ENCODE peak calls at places on chromosomes 5 and 9, in eight cellular contexts. R is PC-3, D is OCI-LY7, O is MM.1S, N is neural progenitor cell, A is HCT116, G is GM23248, Z is hepatocyte. J is an unnamed sample.

GRCh38 chr5:142839711-142840441 is 69.7 kb downstream of the ARHGAP26 start:
- DNase-seq in R (peak), D (no peak), O (no peak), N (no peak), A (no peak), G (peak), Z (no peak), J (no peak)

GRCh38 chr9:99050292-99050911 is 54.5 kb upstream of the TGFBR1 start:
- DNase-seq in R (peak), D (no peak), O (no peak), N (no peak), A (no peak), G (peak), Z (peak), J (no peak)

GRCh38 chr5:124677376-124677998 is 69.0 kb downstream of the ZNF608 start:
- DNase-seq in R (no peak), D (no peak), O (no peak), N (no peak), A (no peak), G (no peak), Z (no peak), J (peak)

GRCh38 chr9:109118802-109119438 is 827 bp downstream of the TMEM245 start:
- DNase-seq in R (peak), D (no peak), O (no peak), N (peak), A (no peak), G (peak), Z (peak), J (no peak)

GRCh38 chr5:115586525-115587146 is 15.6 kb downstream of the TICAM2 start:
- DNase-seq in R (peak), D (peak), O (peak), N (peak), A (no peak), G (peak), Z (peak), J (peak)

GRCh38 chr5:83077662-83078261 is 415 bp downstream of the XRCC4 start:
- DNase-seq in R (no peak), D (peak), O (peak), N (peak), A (no peak), G (peak), Z (peak), J (no peak)

GRCh38 chr5:66967826-66968262 is 228.8 kb downstream of the CD180 start:
- DNase-seq in R (no peak), D (no peak), O (no peak), N (no peak), A (no peak), G (peak), Z (no peak), J (no peak)

GRCh38 chr5:1062761-1063568 is 48.9 kb downstream of the SLC12A7 start:
- DNase-seq in R (no peak), D (no peak), O (no peak), N (no peak), A (no peak), G (no peak), Z (no peak), J (peak)

GRCh38 chr9:127092041-127092608 is 30.3 kb downstream of the ANGPTL2 start:
- DNase-seq in R (no peak), D (no peak), O (no peak), N (no peak), A (no peak), G (no peak), Z (no peak), J (no peak)

GRCh38 chr5:179240561-179240960 is 104.7 kb downstream of the ADAMTS2 start:
- DNase-seq in R (no peak), D (no peak), O (no peak), N (no peak), A (no peak), G (no peak), Z (no peak), J (no peak)

GRCh38 chr5:35024911-35025510 is 22.7 kb downstream of the AGXT2 start:
- DNase-seq in R (no peak), D (no peak), O (no peak), N (no peak), A (no peak), G (no peak), Z (no peak), J (no peak)

GRCh38 chr5:5145651-5146529 is 5.8 kb downstream of the ADAMTS16 start:
- DNase-seq in R (peak), D (no peak), O (no peak), N (no peak), A (peak), G (peak), Z (no peak), J (no peak)

GRCh38 chr5:133467325-133467700 is 145.0 kb downstream of the FSTL4 start:
- DNase-seq in R (no peak), D (no peak), O (no peak), N (no peak), A (no peak), G (no peak), Z (no peak), J (no peak)

GRCh38 chr5:168568738-168569137 is 10.4 kb downstream of the PANK3 start:
- DNase-seq in R (no peak), D (no peak), O (no peak), N (no peak), A (no peak), G (no peak), Z (no peak), J (no peak)

GRCh38 chr9:129551393-129551973 is 69.4 kb downstream of the C9orf50 start:
- DNase-seq in R (no peak), D (no peak), O (no peak), N (no peak), A (no peak), G (no peak), Z (no peak), J (no peak)

GRCh38 chr9:78918976-78919375 is 622.1 kb downstream of the PSAT1 start:
- DNase-seq in R (no peak), D (no peak), O (no peak), N (no peak), A (no peak), G (no peak), Z (no peak), J (no peak)

GRCh38 chr5:14208071-14209021 is 65.2 kb downstream of the TRIO start:
- DNase-seq in R (peak), D (peak), O (no peak), N (no peak), A (no peak), G (peak), Z (peak), J (no peak)

GRCh38 chr9:13330396-13331004 is 51.0 kb upstream of the MPDZ start:
- DNase-seq in R (no peak), D (no peak), O (no peak), N (no peak), A (no peak), G (no peak), Z (no peak), J (peak)

GRCh38 chr5:58274199-58274598 is 185.7 kb downstream of the PLK2 start:
- DNase-seq in R (peak), D (no peak), O (no peak), N (no peak), A (no peak), G (peak), Z (no peak), J (no peak)

GRCh38 chr5:150611026-150611425 is 29.4 kb upstream of the SYNPO start:
- DNase-seq in R (no peak), D (no peak), O (no peak), N (no peak), A (no peak), G (no peak), Z (no peak), J (no peak)

GRCh38 chr5:150612405-150612804 is 28.1 kb upstream of the SYNPO start:
- DNase-seq in R (no peak), D (no peak), O (no peak), N (no peak), A (no peak), G (no peak), Z (no peak), J (no peak)

GRCh38 chr5:150608991-150609390 is 31.5 kb upstream of the SYNPO start:
- DNase-seq in R (no peak), D (no peak), O (no peak), N (no peak), A (no peak), G (no peak), Z (no peak), J (no peak)

GRCh38 chr5:150607991-150608390 is 32.5 kb upstream of the SYNPO start:
- DNase-seq in R (no peak), D (no peak), O (no peak), N (no peak), A (no peak), G (no peak), Z (no peak), J (no peak)

DNA sequence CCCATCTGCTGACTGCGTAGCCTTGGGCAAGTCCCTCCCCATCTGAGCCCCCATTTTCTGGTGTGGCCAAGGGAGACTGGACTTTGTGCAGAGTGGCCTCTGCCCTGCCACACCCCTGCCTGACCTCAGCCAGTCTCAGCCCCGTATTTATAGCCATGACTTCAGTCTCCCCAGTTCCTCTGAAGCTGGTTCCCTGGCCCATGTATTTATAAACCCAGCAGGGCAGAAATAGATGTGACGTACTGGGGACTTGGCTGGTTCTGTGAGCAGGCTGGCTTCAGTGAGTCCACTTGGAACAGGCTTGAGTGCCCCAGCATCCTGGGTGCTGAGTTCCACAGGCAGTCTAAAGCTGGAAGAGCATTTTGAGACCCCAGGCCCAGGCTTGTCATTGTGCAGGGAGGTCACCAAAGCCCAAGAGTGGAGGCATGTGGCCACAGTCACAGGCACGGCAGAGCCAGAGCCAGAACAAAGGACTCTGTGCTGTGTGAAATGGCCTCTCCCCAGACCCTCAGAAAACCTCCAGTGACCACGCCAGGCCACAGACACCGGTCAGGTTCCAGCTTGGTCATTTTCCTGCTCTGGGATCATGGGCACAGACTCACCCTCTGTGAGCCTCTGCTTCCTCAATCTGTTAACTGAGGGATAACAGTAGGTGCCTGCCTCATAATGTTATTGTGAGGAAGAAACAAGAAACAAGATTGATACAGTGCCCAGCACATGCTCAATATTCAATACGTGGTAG is 30.4 kb upstream of the SYNPO start:
- DNase-seq in R (no peak), D (no peak), O (no peak), N (no peak), A (no peak), G (no peak), Z (peak), J (no peak)
- TF ChIP-seq EZH2phosphoT487 in R (no peak), D (no peak), O (no peak), N (no peak), A (no peak), G (no peak), Z (no peak), J (no peak)

DNA sequence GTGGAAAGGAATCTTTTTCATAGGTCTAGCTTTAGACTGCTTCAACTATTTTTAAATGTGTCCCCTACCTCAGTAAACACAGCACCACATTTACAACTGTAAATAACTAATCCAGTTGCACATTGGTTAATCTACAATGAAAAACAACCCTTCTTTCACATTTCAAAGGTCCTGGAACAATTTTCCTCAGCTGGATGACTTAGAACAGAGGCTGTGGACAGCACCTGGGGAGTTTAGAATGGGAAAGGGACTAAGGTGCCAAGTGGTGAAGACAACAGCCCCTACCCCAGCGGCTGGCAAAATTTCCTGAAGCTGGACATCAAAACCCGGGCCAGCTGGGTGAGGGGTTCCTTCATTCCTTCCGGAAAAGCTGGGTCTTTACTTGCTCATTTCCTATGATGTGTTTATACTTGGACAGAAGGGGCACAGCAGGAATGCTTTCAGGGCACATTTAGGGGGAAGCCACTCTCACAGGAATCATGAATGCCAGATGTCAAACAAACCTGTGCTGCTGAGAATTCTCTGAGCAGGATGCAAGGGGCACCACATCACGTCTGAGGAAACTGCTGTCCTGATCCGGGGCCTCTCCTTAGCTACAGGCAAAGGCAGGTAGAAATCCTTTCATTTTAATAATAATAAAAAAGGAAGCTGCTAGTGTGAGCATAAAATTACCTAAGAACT is 158.2 kb downstream of the NR2F1-AS1 start:
- DNase-seq in R (no peak), D (no peak), O (no peak), N (peak), A (no peak), G (no peak), Z (no peak), J (peak)
- H3K4me2 ChIP-seq in R (no peak), D (no peak), O (no peak), N (peak), A (no peak), G (no peak), Z (no peak), J (no peak)

GRCh38 chr5:117098094-117098493 is 523.5 kb upstream of the SEMA6A start:
- DNase-seq in R (no peak), D (no peak), O (no peak), N (no peak), A (no peak), G (no peak), Z (no peak), J (no peak)

GRCh38 chr5:117094114-117094815 is 519.6 kb upstream of the SEMA6A start:
- DNase-seq in R (no peak), D (no peak), O (no peak), N (no peak), A (no peak), G (no peak), Z (no peak), J (no peak)

GRCh38 chr5:117093653-117094052 is 519.0 kb upstream of the SEMA6A start:
- DNase-seq in R (no peak), D (no peak), O (no peak), N (no peak), A (no peak), G (no peak), Z (no peak), J (no peak)

GRCh38 chr5:117095322-117095721 is 520.7 kb upstream of the SEMA6A start:
- DNase-seq in R (no peak), D (no peak), O (no peak), N (peak), A (no peak), G (no peak), Z (no peak), J (no peak)

DNA sequence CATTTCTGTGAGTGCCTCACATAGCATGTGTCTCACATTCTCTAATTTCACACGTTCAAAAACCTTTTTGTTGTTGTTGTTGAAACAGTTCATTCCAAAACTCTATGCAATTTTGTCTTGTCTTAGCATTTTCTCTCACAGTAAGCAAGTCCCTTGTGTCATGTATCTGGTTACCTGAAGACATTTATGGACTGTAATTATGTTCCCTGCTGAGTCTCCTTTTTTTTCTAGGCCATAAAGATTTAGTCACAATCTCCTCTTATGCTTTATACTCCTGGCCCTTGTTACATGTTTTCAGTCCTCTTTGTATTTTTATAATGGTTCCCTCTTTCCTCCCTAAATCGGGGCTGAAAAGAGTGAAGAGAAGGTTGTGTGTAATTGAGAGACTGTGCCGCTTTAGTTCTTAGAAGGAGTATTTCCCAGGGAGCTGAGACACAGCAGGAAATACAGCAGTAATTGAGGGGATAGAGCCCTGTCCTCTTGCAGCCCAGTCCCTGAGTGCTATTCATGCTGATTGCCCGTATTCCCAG is 521.2 kb upstream of the SEMA6A start:
- DNase-seq in R (no peak), D (no peak), O (no peak), N (peak), A (no peak), G (no peak), Z (no peak), J (no peak)
- H2AFZ ChIP-seq in R (no peak), D (no peak), O (no peak), N (no peak), A (no peak), G (no peak), Z (no peak), J (no peak)

GRCh38 chr9:70438341-70438924 is 24.0 kb upstream of the KLF9 start:
- DNase-seq in R (peak), D (no peak), O (no peak), N (no peak), A (peak), G (peak), Z (peak), J (no peak)
- TF ChIP-seq EZH2phosphoT487 in R (no peak), D (no peak), O (no peak), N (no peak), A (no peak), G (no peak), Z (no peak), J (no peak)

GRCh38 chr5:63346451-63346850 is 615.8 kb downstream of the HTR1A start:
- DNase-seq in R (no peak), D (no peak), O (no peak), N (no peak), A (no peak), G (no peak), Z (no peak), J (no peak)

GRCh38 chr5:63351164-63351563 is 611.1 kb downstream of the HTR1A start:
- DNase-seq in R (peak), D (no peak), O (no peak), N (no peak), A (no peak), G (no peak), Z (no peak), J (no peak)
- H3K4me2 ChIP-seq in R (peak), D (no peak), O (no peak), N (no peak), A (no peak), G (no peak), Z (no peak), J (no peak)

J was measured in SK-N-SH.